ENCODE peak calls at places on chromosomes 12 and 14, in six cellular contexts. X is activated T-helper 1 cell treated with anti-CD3 and anti-CD28 coated beads, Interleukin-2, amount 50 U/mL, for 16 hours; Y is GM12891; V is activated effector memory CD4-positive, alpha-beta T cell treated with anti-CD3 and anti-CD28 coated beads, Interleukin-2, amount 50 U/mL, for 16 hours; B is non-pigmented ciliary epithelial cell; M is DMS53. H is an unnamed sample.

GRCh38 chr12:53560386-53560785 is 53.1 kb upstream of the NPFF start:
- DNase-seq in M (no peak), B (peak; percentile 62), V (no peak), X (no peak), Y (no peak), H (no peak)

GRCh38 chr12:75658826-75659823 is 147.7 kb upstream of the KRR1 start:
- DNase-seq in V (no peak), X (no peak), B (peak; percentile 69), M (peak; percentile 86), Y (no peak), H (no peak)

GRCh38 chr14:80624581-80624980 is 317.0 kb downstream of the CEP128 start:
- DNase-seq in M (no peak), B (no peak), V (no peak), Y (no peak), X (no peak), H (no peak)

GRCh38 chr12:132566551-132567131 is 43.7 kb downstream of the LRCOL1 start:
- DNase-seq in M (no peak), Y (no peak), V (no peak), X (no peak), B (no peak), H (no peak)

GRCh38 chr14:23562822-23563472 is 4.6 kb downstream of the AP1G2 start:
- DNase-seq in M (peak; percentile 65), V (peak; percentile 85), B (no peak), Y (no peak), X (peak; percentile 32), H (no peak)

GRCh38 chr14:20775043-20775442 is 6.0 kb upstream of the RNASE6 start:
- DNase-seq in B (no peak), V (no peak), X (no peak), Y (no peak), M (no peak), H (no peak)

GRCh38 chr12:44227601-44228000 is 391.7 kb downstream of the TMEM117 start:
- DNase-seq in V (no peak), M (no peak), B (no peak), Y (no peak), X (no peak), H (no peak)

GRCh38 chr12:55132816-55133215 is 6.6 kb downstream of the OR9K2 start:
- DNase-seq in B (no peak), M (peak; percentile 14), Y (no peak), X (no peak), V (no peak), H (no peak)

GRCh38 chr12:12696562-12697383 is 790 bp upstream of the GPR19 start:
- DNase-seq in V (peak; percentile 96), Y (peak; percentile 45), X (peak; percentile 84), B (no peak), M (peak; percentile 99), H (peak; percentile 52)

GRCh38 chr12:12624479-12625120 is 12.9 kb downstream of the CREBL2 start:
- DNase-seq in M (no peak), B (no peak), Y (no peak), X (no peak), V (no peak), H (no peak)

GRCh38 chr14:74913986-74914573 is 9.0 kb downstream of the RPS6KL1 start:
- DNase-seq in B (peak; percentile 42), V (no peak), Y (no peak), X (no peak), M (peak; percentile 64), H (no peak)

GRCh38 chr12:98828802-98829600 is 183.9 kb downstream of the APAF1 start:
- DNase-seq in Y (no peak), V (no peak), B (no peak), X (no peak), M (no peak), H (no peak)

GRCh38 chr14:104970231-104971068 is 7.7 kb downstream of the AHNAK2 start:
- DNase-seq in Y (no peak), M (peak; percentile 16), V (no peak), B (peak; percentile 60), X (no peak), H (no peak)

GRCh38 chr14:58501214-58501816 is 73.8 kb downstream of the KIAA0586 start:
- DNase-seq in B (peak; percentile 59), X (no peak), M (peak; percentile 76), Y (no peak), V (no peak), H (no peak)

GRCh38 chr14:80523518-80524117 is 312.3 kb upstream of the DIO2 start:
- DNase-seq in B (no peak), Y (no peak), X (no peak), V (no peak), M (peak; percentile 47), H (no peak)

GRCh38 chr12:54016478-54016964 is 7.7 kb downstream of the HOXC8 start:
- DNase-seq in V (no peak), X (no peak), M (peak; percentile 27), B (no peak), Y (no peak), H (no peak)

GRCh38 chr14:75723716-75724115 is 62.7 kb downstream of the TTLL5 start:
- DNase-seq in M (no peak), B (no peak), X (no peak), V (no peak), Y (no peak), H (no peak)

GRCh38 chr12:7017870-7018349 is 366 bp downstream of the LPCAT3 start:
- DNase-seq in B (no peak), V (no peak), Y (no peak), X (no peak), M (peak; percentile 89), H (no peak)

GRCh38 chr12:54340845-54341244 is 15.9 kb downstream of the COPZ1 start:
- DNase-seq in B (no peak), V (no peak), M (no peak), Y (no peak), X (no peak), H (no peak)

GRCh38 chr14:68507544-68508081 is 285.3 kb downstream of the ZFP36L1 start:
- DNase-seq in V (peak; percentile 68), Y (no peak), B (no peak), M (peak; percentile 29), X (no peak), H (no peak)

GRCh38 chr14:79528843-79529405 is 682.4 kb downstream of the DIO2 start:
- DNase-seq in M (no peak), X (no peak), B (no peak), Y (no peak), V (no peak), H (no peak)

GRCh38 chr14:74488788-74489397 is 4.2 kb downstream of the NPC2 start:
- DNase-seq in B (no peak), Y (no peak), V (no peak), X (no peak), M (no peak), H (no peak)

GRCh38 chr12:57629897-57630471 is 3.0 kb downstream of the B4GALNT1 start:
- DNase-seq in X (no peak), B (no peak), V (no peak), Y (peak; percentile 5), M (no peak), H (no peak)